ENCODE peak calls at places on chromosomes 3 and 15, in nine cellular contexts. One of them, this sample, is unnamed.
A peak's percentile ranks its signal among the peaks of the same experiment; 100 is the strongest.

GRCh38 chr15:94455297-94455696 is 223.9 kb downstream of the MCTP2 start:
- DNase-seq in upper lobe of right lung: no peak
- DNase-seq in pancreas: no peak
- DNase-seq in activated T-helper 1 cell treated with anti-CD3 and anti-CD28 coated beads, Interleukin-2, amount 50 U/mL, for 16 hours: no peak
- DNase-seq in foreskin fibroblast: no peak
- DNase-seq in NCI-H1417 treated with DMSO at 0.1 percent for 48 hours: no peak
- DNase-seq in transverse colon: no peak
- DNase-seq in NCI-H460: no peak
- DNase-seq in A172: no peak
- DNase-seq in this sample: no peak

GRCh38 chr3:8204846-8205624 is 296.6 kb upstream of the LMCD1 start:
- DNase-seq in upper lobe of right lung: no peak
- DNase-seq in pancreas: no peak
- DNase-seq in activated T-helper 1 cell treated with anti-CD3 and anti-CD28 coated beads, Interleukin-2, amount 50 U/mL, for 16 hours: no peak
- DNase-seq in foreskin fibroblast: peak; percentile 86
- DNase-seq in NCI-H1417 treated with DMSO at 0.1 percent for 48 hours: no peak
- DNase-seq in transverse colon: no peak
- DNase-seq in NCI-H460: no peak
- DNase-seq in A172: peak; percentile 4
- DNase-seq in this sample: no peak

GRCh38 chr15:62588930-62589655 is 424.0 kb upstream of the C2CD4B start:
- DNase-seq in upper lobe of right lung: no peak
- DNase-seq in pancreas: no peak
- DNase-seq in activated T-helper 1 cell treated with anti-CD3 and anti-CD28 coated beads, Interleukin-2, amount 50 U/mL, for 16 hours: no peak
- DNase-seq in foreskin fibroblast: peak; percentile 25
- DNase-seq in NCI-H1417 treated with DMSO at 0.1 percent for 48 hours: no peak
- DNase-seq in transverse colon: no peak
- DNase-seq in NCI-H460: no peak
- DNase-seq in A172: no peak
- DNase-seq in this sample: no peak

GRCh38 chr3:69776926-69777581 is 37.8 kb downstream of the MITF start:
- DNase-seq in upper lobe of right lung: no peak
- DNase-seq in pancreas: no peak
- DNase-seq in activated T-helper 1 cell treated with anti-CD3 and anti-CD28 coated beads, Interleukin-2, amount 50 U/mL, for 16 hours: no peak
- DNase-seq in foreskin fibroblast: peak; percentile 41
- DNase-seq in NCI-H1417 treated with DMSO at 0.1 percent for 48 hours: no peak
- DNase-seq in transverse colon: no peak
- DNase-seq in NCI-H460: no peak
- DNase-seq in A172: no peak
- DNase-seq in this sample: no peak

GRCh38 chr15:85854345-85855097 is 59.8 kb upstream of the KLHL25 start:
- DNase-seq in upper lobe of right lung: no peak
- DNase-seq in pancreas: no peak
- DNase-seq in activated T-helper 1 cell treated with anti-CD3 and anti-CD28 coated beads, Interleukin-2, amount 50 U/mL, for 16 hours: no peak
- DNase-seq in foreskin fibroblast: peak; percentile 77
- DNase-seq in NCI-H1417 treated with DMSO at 0.1 percent for 48 hours: peak; percentile 46
- DNase-seq in transverse colon: peak; percentile 24
- DNase-seq in NCI-H460: peak; percentile 58
- DNase-seq in A172: peak; percentile 51
- DNase-seq in this sample: no peak

GRCh38 chr3:133384331-133385027 is 15.4 kb upstream of the BFSP2 start:
- DNase-seq in upper lobe of right lung: peak; percentile 82
- DNase-seq in pancreas: peak; percentile 65
- DNase-seq in activated T-helper 1 cell treated with anti-CD3 and anti-CD28 coated beads, Interleukin-2, amount 50 U/mL, for 16 hours: no peak
- DNase-seq in foreskin fibroblast: peak; percentile 69
- DNase-seq in NCI-H1417 treated with DMSO at 0.1 percent for 48 hours: peak; percentile 42
- DNase-seq in transverse colon: peak; percentile 25
- DNase-seq in NCI-H460: peak; percentile 44
- DNase-seq in A172: peak; percentile 41
- DNase-seq in this sample: peak; percentile 64

GRCh38 chr15:87860743-87861142 is 395.8 kb downstream of the NTRK3 start:
- DNase-seq in upper lobe of right lung: no peak
- DNase-seq in pancreas: no peak
- DNase-seq in activated T-helper 1 cell treated with anti-CD3 and anti-CD28 coated beads, Interleukin-2, amount 50 U/mL, for 16 hours: no peak
- DNase-seq in foreskin fibroblast: no peak
- DNase-seq in NCI-H1417 treated with DMSO at 0.1 percent for 48 hours: no peak
- DNase-seq in transverse colon: no peak
- DNase-seq in NCI-H460: no peak
- DNase-seq in A172: no peak
- DNase-seq in this sample: no peak

GRCh38 chr15:71543413-71543812 is 266.9 kb upstream of the NR2E3 start:
- DNase-seq in upper lobe of right lung: no peak
- DNase-seq in pancreas: no peak
- DNase-seq in activated T-helper 1 cell treated with anti-CD3 and anti-CD28 coated beads, Interleukin-2, amount 50 U/mL, for 16 hours: no peak
- DNase-seq in foreskin fibroblast: no peak
- DNase-seq in NCI-H1417 treated with DMSO at 0.1 percent for 48 hours: no peak
- DNase-seq in transverse colon: no peak
- DNase-seq in NCI-H460: no peak
- DNase-seq in A172: no peak
- DNase-seq in this sample: no peak

GRCh38 chr3:171376125-171376947 is 83.9 kb downstream of the TNIK start:
- DNase-seq in upper lobe of right lung: no peak
- DNase-seq in pancreas: no peak
- DNase-seq in activated T-helper 1 cell treated with anti-CD3 and anti-CD28 coated beads, Interleukin-2, amount 50 U/mL, for 16 hours: no peak
- DNase-seq in foreskin fibroblast: peak; percentile 59
- DNase-seq in NCI-H1417 treated with DMSO at 0.1 percent for 48 hours: no peak
- DNase-seq in transverse colon: no peak
- DNase-seq in NCI-H460: no peak
- DNase-seq in A172: peak; percentile 18
- DNase-seq in this sample: no peak

GRCh38 chr15:67573194-67573593 is 30.7 kb downstream of the MAP2K5 start:
- DNase-seq in upper lobe of right lung: no peak
- DNase-seq in pancreas: no peak
- DNase-seq in activated T-helper 1 cell treated with anti-CD3 and anti-CD28 coated beads, Interleukin-2, amount 50 U/mL, for 16 hours: no peak
- DNase-seq in foreskin fibroblast: no peak
- DNase-seq in NCI-H1417 treated with DMSO at 0.1 percent for 48 hours: no peak
- DNase-seq in transverse colon: no peak
- DNase-seq in NCI-H460: no peak
- DNase-seq in A172: no peak
- DNase-seq in this sample: no peak